ENCODE peak calls at places on chromosome 19, in eight cellular contexts. One of them, this sample, is unnamed.

GRCh38 chr19:6639439-6639838 is 30.5 kb downstream of the TNFSF14 start:
- DNase-seq in GM12891: no peak
- DNase-seq in HCT116: no peak
- DNase-seq in upper lobe of left lung: no peak
- DNase-seq in transverse colon: no peak
- DNase-seq in breast epithelium: no peak
- DNase-seq in HepG2: no peak
- DNase-seq in stomach: no peak
- DNase-seq in this sample: no peak

GRCh38 chr19:17103177-17103576 is 27.6 kb downstream of the MYO9B start:
- DNase-seq in GM12891: no peak
- DNase-seq in HCT116: peak; percentile 40
- DNase-seq in upper lobe of left lung: no peak
- DNase-seq in transverse colon: peak; percentile 36
- DNase-seq in breast epithelium: no peak
- DNase-seq in HepG2: peak; percentile 56
- DNase-seq in stomach: peak; percentile 34
- DNase-seq in this sample: peak; percentile 68

GRCh38 chr19:18650468-18651001 is 13.7 kb downstream of the KLHL26 start:
- DNase-seq in GM12891: no peak
- DNase-seq in HCT116: no peak
- DNase-seq in upper lobe of left lung: peak; percentile 85
- DNase-seq in transverse colon: peak; percentile 55
- DNase-seq in breast epithelium: no peak
- DNase-seq in HepG2: no peak
- DNase-seq in stomach: peak; percentile 45
- DNase-seq in this sample: no peak

GRCh38 chr19:5145521-5146511 is 176.9 kb downstream of the KDM4B start:
- DNase-seq in GM12891: no peak
- DNase-seq in HCT116: no peak
- DNase-seq in upper lobe of left lung: peak; percentile 80
- DNase-seq in transverse colon: no peak
- DNase-seq in breast epithelium: no peak
- DNase-seq in HepG2: no peak
- DNase-seq in stomach: no peak
- DNase-seq in this sample: no peak

GRCh38 chr19:1074512-1075283 is 7.7 kb downstream of the ARHGAP45 start:
- DNase-seq in GM12891: peak; percentile 96
- DNase-seq in HCT116: no peak
- DNase-seq in upper lobe of left lung: peak; percentile 95
- DNase-seq in transverse colon: peak; percentile 94
- DNase-seq in breast epithelium: peak; percentile 65
- DNase-seq in HepG2: no peak
- DNase-seq in stomach: peak; percentile 94
- DNase-seq in this sample: peak; percentile 100

GRCh38 chr19:9309974-9310446 is 372 bp upstream of the ZNF699 start:
- DNase-seq in GM12891: no peak
- DNase-seq in HCT116: peak; percentile 91
- DNase-seq in upper lobe of left lung: peak; percentile 34
- DNase-seq in transverse colon: peak; percentile 91
- DNase-seq in breast epithelium: no peak
- DNase-seq in HepG2: no peak
- DNase-seq in stomach: peak; percentile 85
- DNase-seq in this sample: peak; percentile 92

GRCh38 chr19:56155124-56155687 is 14.1 kb downstream of the ZNF444 start:
- DNase-seq in GM12891: no peak
- DNase-seq in HCT116: no peak
- DNase-seq in upper lobe of left lung: peak; percentile 54
- DNase-seq in transverse colon: peak; percentile 33
- DNase-seq in breast epithelium: no peak
- DNase-seq in HepG2: no peak
- DNase-seq in stomach: no peak
- DNase-seq in this sample: peak; percentile 59

GRCh38 chr19:19410553-19411550 is 5.4 kb downstream of the GATAD2A start:
- DNase-seq in GM12891: peak; percentile 44
- DNase-seq in HCT116: no peak
- DNase-seq in upper lobe of left lung: no peak
- DNase-seq in transverse colon: no peak
- DNase-seq in breast epithelium: no peak
- DNase-seq in HepG2: no peak
- DNase-seq in stomach: no peak
- DNase-seq in this sample: no peak

GRCh38 chr19:49631279-49631588 is 8.7 kb downstream of the RRAS start:
- DNase-seq in GM12891: no peak
- DNase-seq in HCT116: no peak
- DNase-seq in upper lobe of left lung: no peak
- DNase-seq in transverse colon: no peak
- DNase-seq in breast epithelium: no peak
- DNase-seq in HepG2: no peak
- DNase-seq in stomach: no peak
- DNase-seq in this sample: peak; percentile 79

GRCh38 chr19:10517361-10517759 is at the start of gene S1PR5:
- DNase-seq in GM12891: no peak
- DNase-seq in HCT116: no peak
- DNase-seq in upper lobe of left lung: peak; percentile 88
- DNase-seq in transverse colon: no peak
- DNase-seq in breast epithelium: no peak
- DNase-seq in HepG2: no peak
- DNase-seq in stomach: no peak
- DNase-seq in this sample: peak; percentile 70

GRCh38 chr19:15332311-15332996 is at the start of gene BRD4:
- DNase-seq in GM12891: peak; percentile 72
- DNase-seq in HCT116: no peak
- DNase-seq in upper lobe of left lung: peak; percentile 97
- DNase-seq in transverse colon: peak; percentile 79
- DNase-seq in breast epithelium: peak; percentile 50
- DNase-seq in HepG2: no peak
- DNase-seq in stomach: peak; percentile 78
- DNase-seq in this sample: peak; percentile 95

GRCh38 chr19:35142531-35143230 is 374 bp upstream of the FXYD7 start:
- DNase-seq in GM12891: peak; percentile 75
- DNase-seq in HCT116: no peak
- DNase-seq in upper lobe of left lung: peak; percentile 93
- DNase-seq in transverse colon: peak; percentile 67
- DNase-seq in breast epithelium: no peak
- DNase-seq in HepG2: no peak
- DNase-seq in stomach: peak; percentile 64
- DNase-seq in this sample: peak; percentile 91

GRCh38 chr19:55688422-55689218 is 13.6 kb downstream of the EPN1 start:
- DNase-seq in GM12891: no peak
- DNase-seq in HCT116: no peak
- DNase-seq in upper lobe of left lung: peak; percentile 69
- DNase-seq in transverse colon: peak; percentile 87
- DNase-seq in breast epithelium: no peak
- DNase-seq in HepG2: no peak
- DNase-seq in stomach: peak; percentile 78
- DNase-seq in this sample: no peak

GRCh38 chr19:1251503-1252220 is 3.3 kb downstream of the MIDN start:
- DNase-seq in GM12891: no peak
- DNase-seq in HCT116: no peak
- DNase-seq in upper lobe of left lung: peak; percentile 90
- DNase-seq in transverse colon: peak; percentile 52
- DNase-seq in breast epithelium: peak; percentile 79
- DNase-seq in HepG2: peak; percentile 90
- DNase-seq in stomach: no peak
- DNase-seq in this sample: peak; percentile 65

GRCh38 chr19:41001243-41001971 is 10.3 kb downstream of the CYP2B6 start:
- DNase-seq in GM12891: no peak
- DNase-seq in HCT116: peak; percentile 43
- DNase-seq in upper lobe of left lung: no peak
- DNase-seq in transverse colon: no peak
- DNase-seq in breast epithelium: no peak
- DNase-seq in HepG2: no peak
- DNase-seq in stomach: no peak
- DNase-seq in this sample: no peak

GRCh38 chr19:28596561-28597071 is 616.3 kb downstream of the UQCRFS1 start:
- DNase-seq in GM12891: no peak
- DNase-seq in HCT116: no peak
- DNase-seq in upper lobe of left lung: no peak
- DNase-seq in transverse colon: no peak
- DNase-seq in breast epithelium: no peak
- DNase-seq in HepG2: no peak
- DNase-seq in stomach: no peak
- DNase-seq in this sample: no peak

GRCh38 chr19:11422163-11423068 is 3.3 kb upstream of the RGL3 start:
- DNase-seq in GM12891: peak; percentile 80
- DNase-seq in HCT116: no peak
- DNase-seq in upper lobe of left lung: peak; percentile 94
- DNase-seq in transverse colon: peak; percentile 87
- DNase-seq in breast epithelium: peak; percentile 88
- DNase-seq in HepG2: no peak
- DNase-seq in stomach: peak; percentile 91
- DNase-seq in this sample: peak; percentile 39

GRCh38 chr19:990119-990571 is 6.0 kb downstream of the WDR18 start:
- DNase-seq in GM12891: no peak
- DNase-seq in HCT116: no peak
- DNase-seq in upper lobe of left lung: peak; percentile 77
- DNase-seq in transverse colon: no peak
- DNase-seq in breast epithelium: no peak
- DNase-seq in HepG2: no peak
- DNase-seq in stomach: no peak
- DNase-seq in this sample: no peak

GRCh38 chr19:33644284-33644836 is 22.6 kb downstream of the CHST8 start:
- DNase-seq in GM12891: no peak
- DNase-seq in HCT116: no peak
- DNase-seq in upper lobe of left lung: no peak
- DNase-seq in transverse colon: no peak
- DNase-seq in breast epithelium: no peak
- DNase-seq in HepG2: no peak
- DNase-seq in stomach: no peak
- DNase-seq in this sample: no peak
- TF ChIP-seq POLR2AphosphoS5 in GM12891: no peak
- TF ChIP-seq POLR2AphosphoS5 in HCT116: no peak
- TF ChIP-seq POLR2AphosphoS5 in upper lobe of left lung: no peak
- TF ChIP-seq POLR2AphosphoS5 in transverse colon: no peak
- TF ChIP-seq POLR2AphosphoS5 in breast epithelium: no peak
- TF ChIP-seq POLR2AphosphoS5 in HepG2: no peak
- TF ChIP-seq POLR2AphosphoS5 in stomach: no peak
- TF ChIP-seq POLR2AphosphoS5 in this sample: no peak

DNA sequence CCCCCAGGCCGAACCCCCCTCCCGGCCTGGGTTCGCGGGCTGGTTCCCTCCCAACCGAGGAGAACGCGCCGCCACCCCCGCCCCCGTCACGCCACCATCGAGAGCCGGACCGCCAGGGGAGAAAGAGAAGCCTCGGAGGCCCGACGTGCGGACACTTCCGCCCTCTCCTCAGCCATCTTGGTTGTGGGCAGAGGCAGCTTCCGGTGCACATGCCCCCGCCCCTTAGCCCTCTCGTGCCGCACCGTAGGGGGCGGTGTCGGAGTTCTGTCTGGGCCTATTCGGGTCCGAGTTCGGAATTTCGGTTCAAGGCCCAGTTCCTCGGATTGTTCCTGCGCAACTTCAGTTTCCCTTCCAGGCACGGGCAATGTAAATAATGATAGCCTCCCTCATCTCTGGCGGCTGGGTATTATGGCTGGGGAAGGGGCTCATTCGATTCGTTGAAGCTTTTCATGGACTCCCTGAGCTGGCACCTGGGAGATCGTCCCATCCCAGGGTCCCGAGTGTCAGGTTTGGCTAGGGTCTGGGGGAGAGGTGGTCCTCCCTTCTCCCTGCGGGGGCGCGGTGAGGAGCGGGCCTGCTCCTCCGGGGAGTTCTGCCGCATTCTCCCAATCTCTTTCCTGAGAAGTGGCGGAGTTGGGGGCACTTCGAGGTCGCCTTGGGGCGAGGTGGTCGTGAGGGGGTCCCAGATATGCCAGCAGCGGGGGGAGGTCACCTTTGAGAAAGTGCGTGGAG is at the start of the genes IER2 and STX10:
- DNase-seq in GM12891: peak; percentile 95
- DNase-seq in HCT116: no peak
- DNase-seq in upper lobe of left lung: peak; percentile 97
- DNase-seq in transverse colon: peak; percentile 96
- DNase-seq in breast epithelium: peak; percentile 97
- DNase-seq in HepG2: peak; percentile 91
- DNase-seq in stomach: peak; percentile 95
- DNase-seq in this sample: peak; percentile 92
- TF ChIP-seq POLR2AphosphoS5 in GM12891: peak; percentile 13
- TF ChIP-seq POLR2AphosphoS5 in HCT116: peak; percentile 73
- TF ChIP-seq POLR2AphosphoS5 in upper lobe of left lung: peak; percentile 97
- TF ChIP-seq POLR2AphosphoS5 in transverse colon: peak; percentile 96
- TF ChIP-seq POLR2AphosphoS5 in breast epithelium: peak; percentile 94
- TF ChIP-seq POLR2AphosphoS5 in HepG2: peak; percentile 80
- TF ChIP-seq POLR2AphosphoS5 in stomach: peak; percentile 96
- TF ChIP-seq POLR2AphosphoS5 in this sample: peak; percentile 69

GRCh38 chr19:51639916-51640315 is 6.7 kb downstream of the SIGLEC14 start:
- DNase-seq in GM12891: no peak
- DNase-seq in HCT116: no peak
- DNase-seq in upper lobe of left lung: no peak
- DNase-seq in transverse colon: no peak
- DNase-seq in breast epithelium: no peak
- DNase-seq in HepG2: no peak
- DNase-seq in stomach: no peak
- DNase-seq in this sample: no peak
- TF ChIP-seq POLR2AphosphoS5 in GM12891: no peak
- TF ChIP-seq POLR2AphosphoS5 in HCT116: no peak
- TF ChIP-seq POLR2AphosphoS5 in upper lobe of left lung: no peak
- TF ChIP-seq POLR2AphosphoS5 in transverse colon: no peak
- TF ChIP-seq POLR2AphosphoS5 in breast epithelium: no peak
- TF ChIP-seq POLR2AphosphoS5 in HepG2: no peak
- TF ChIP-seq POLR2AphosphoS5 in stomach: no peak
- TF ChIP-seq POLR2AphosphoS5 in this sample: no peak

DNA sequence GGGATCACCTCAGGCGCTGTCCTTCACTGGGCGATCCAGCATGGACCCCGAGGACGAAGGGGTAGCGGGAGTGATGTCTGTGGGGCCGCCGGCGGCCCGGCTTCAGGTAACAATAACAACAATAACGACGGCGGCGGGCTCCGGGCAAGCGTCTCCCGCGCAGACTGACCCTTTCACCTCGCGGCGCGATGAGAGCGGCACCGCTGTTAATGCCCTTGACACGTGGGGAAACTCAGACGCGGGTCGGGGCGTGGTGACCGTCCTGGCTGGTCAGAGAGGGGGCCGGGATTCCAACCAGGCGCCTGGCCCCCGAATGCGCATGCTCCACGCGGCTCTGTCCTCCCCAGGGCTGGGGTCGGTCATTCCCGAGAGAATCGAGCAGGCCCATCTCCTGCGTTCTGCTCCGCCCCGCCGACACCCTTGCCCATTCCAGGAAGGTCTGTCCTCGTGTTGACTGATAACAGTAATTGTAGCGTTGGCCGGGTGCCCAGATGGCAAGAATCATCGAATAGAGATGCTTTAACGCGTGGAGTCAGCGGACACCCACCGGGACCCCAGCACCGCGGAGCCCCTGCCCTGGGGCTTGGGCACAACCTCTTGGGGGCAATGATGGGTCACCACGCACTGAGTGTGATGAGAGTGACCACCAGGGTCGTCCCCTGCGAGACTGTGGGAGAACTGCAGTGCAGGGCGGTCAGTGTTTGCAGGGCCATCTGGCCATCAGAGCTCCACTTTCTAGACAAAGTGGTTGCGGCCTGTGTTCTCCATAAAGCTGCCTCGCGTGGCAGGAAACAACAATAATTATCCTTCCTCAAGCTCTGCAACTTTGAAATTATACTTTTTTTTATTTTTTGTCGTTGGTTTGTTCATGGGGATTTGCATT is 528 bp downstream of the ZNF8 start:
- DNase-seq in GM12891: peak; percentile 34
- DNase-seq in HCT116: no peak
- DNase-seq in upper lobe of left lung: peak; percentile 91
- DNase-seq in transverse colon: peak; percentile 63
- DNase-seq in breast epithelium: peak; percentile 33
- DNase-seq in HepG2: peak; percentile 62
- DNase-seq in stomach: peak; percentile 63
- DNase-seq in this sample: peak; percentile 89
- TF ChIP-seq POLR2AphosphoS5 in GM12891: no peak
- TF ChIP-seq POLR2AphosphoS5 in HCT116: no peak
- TF ChIP-seq POLR2AphosphoS5 in upper lobe of left lung: no peak
- TF ChIP-seq POLR2AphosphoS5 in transverse colon: no peak
- TF ChIP-seq POLR2AphosphoS5 in breast epithelium: no peak
- TF ChIP-seq POLR2AphosphoS5 in HepG2: no peak
- TF ChIP-seq POLR2AphosphoS5 in stomach: no peak
- TF ChIP-seq POLR2AphosphoS5 in this sample: peak; percentile 1

GRCh38 chr19:20923077-20923871 is at the start of gene ZNF85:
- DNase-seq in GM12891: peak; percentile 57
- DNase-seq in HCT116: peak; percentile 65
- DNase-seq in upper lobe of left lung: peak; percentile 86
- DNase-seq in transverse colon: peak; percentile 88
- DNase-seq in breast epithelium: peak; percentile 92
- DNase-seq in HepG2: peak; percentile 78
- DNase-seq in stomach: peak; percentile 92
- DNase-seq in this sample: peak; percentile 80
- TF ChIP-seq POLR2AphosphoS5 in GM12891: no peak
- TF ChIP-seq POLR2AphosphoS5 in HCT116: no peak
- TF ChIP-seq POLR2AphosphoS5 in upper lobe of left lung: peak; percentile 58
- TF ChIP-seq POLR2AphosphoS5 in transverse colon: peak; percentile 52
- TF ChIP-seq POLR2AphosphoS5 in breast epithelium: peak; percentile 55
- TF ChIP-seq POLR2AphosphoS5 in HepG2: no peak
- TF ChIP-seq POLR2AphosphoS5 in stomach: peak; percentile 51
- TF ChIP-seq POLR2AphosphoS5 in this sample: peak; percentile 88

This sample was measured in SK-N-SH.